ENCODE peak calls at places on chromosomes 3 and 15, in six cellular contexts. One of them, this sample, is unnamed.

GRCh38 chr3:30970183-30970582 is 75.7 kb upstream of the GADL1 start:
- DNase-seq in astrocyte of the spinal cord: no peak
- DNase-seq in activated CD8-positive, alpha-beta memory T cell treated with anti-CD3 and anti-CD28 coated beads for 1 hour: no peak
- DNase-seq in transverse colon: no peak
- DNase-seq in Kasumi-1: peak
- DNase-seq in endodermal cell: no peak
- DNase-seq in this sample: no peak

GRCh38 chr3:98525494-98525893 is 2.8 kb upstream of the CLDND1 start:
- DNase-seq in astrocyte of the spinal cord: no peak
- DNase-seq in activated CD8-positive, alpha-beta memory T cell treated with anti-CD3 and anti-CD28 coated beads for 1 hour: no peak
- DNase-seq in transverse colon: no peak
- DNase-seq in Kasumi-1: no peak
- DNase-seq in endodermal cell: no peak
- DNase-seq in this sample: no peak

GRCh38 chr3:16290007-16290826 is 25.2 kb downstream of the OXNAD1 start:
- DNase-seq in astrocyte of the spinal cord: peak
- DNase-seq in activated CD8-positive, alpha-beta memory T cell treated with anti-CD3 and anti-CD28 coated beads for 1 hour: peak
- DNase-seq in transverse colon: peak
- DNase-seq in Kasumi-1: peak
- DNase-seq in endodermal cell: peak
- DNase-seq in this sample: peak

GRCh38 chr3:127672429-127673190 is at the start of gene ABTB1:
- DNase-seq in astrocyte of the spinal cord: peak
- DNase-seq in activated CD8-positive, alpha-beta memory T cell treated with anti-CD3 and anti-CD28 coated beads for 1 hour: peak
- DNase-seq in transverse colon: peak
- DNase-seq in Kasumi-1: peak
- DNase-seq in endodermal cell: peak
- DNase-seq in this sample: peak

GRCh38 chr3:128579927-128580326 is 70.7 kb downstream of the RPN1 start:
- DNase-seq in astrocyte of the spinal cord: no peak
- DNase-seq in activated CD8-positive, alpha-beta memory T cell treated with anti-CD3 and anti-CD28 coated beads for 1 hour: no peak
- DNase-seq in transverse colon: no peak
- DNase-seq in Kasumi-1: no peak
- DNase-seq in endodermal cell: no peak
- DNase-seq in this sample: no peak

GRCh38 chr15:101504866-101505609 is 15.5 kb upstream of the PCSK6 start:
- DNase-seq in astrocyte of the spinal cord: no peak
- DNase-seq in activated CD8-positive, alpha-beta memory T cell treated with anti-CD3 and anti-CD28 coated beads for 1 hour: no peak
- DNase-seq in transverse colon: no peak
- DNase-seq in Kasumi-1: no peak
- DNase-seq in endodermal cell: no peak
- DNase-seq in this sample: no peak

GRCh38 chr3:136141891-136142290 is 54.2 kb downstream of the MSL2 start:
- DNase-seq in astrocyte of the spinal cord: peak
- DNase-seq in activated CD8-positive, alpha-beta memory T cell treated with anti-CD3 and anti-CD28 coated beads for 1 hour: no peak
- DNase-seq in transverse colon: no peak
- DNase-seq in Kasumi-1: no peak
- DNase-seq in endodermal cell: no peak
- DNase-seq in this sample: no peak

GRCh38 chr3:131007782-131008181 is 18.8 kb downstream of the ASTE1 start:
- DNase-seq in astrocyte of the spinal cord: no peak
- DNase-seq in activated CD8-positive, alpha-beta memory T cell treated with anti-CD3 and anti-CD28 coated beads for 1 hour: no peak
- DNase-seq in transverse colon: no peak
- DNase-seq in Kasumi-1: no peak
- DNase-seq in endodermal cell: no peak
- DNase-seq in this sample: no peak

GRCh38 chr3:25257026-25257425 is 171.0 kb upstream of the RARB start:
- DNase-seq in astrocyte of the spinal cord: peak
- DNase-seq in activated CD8-positive, alpha-beta memory T cell treated with anti-CD3 and anti-CD28 coated beads for 1 hour: no peak
- DNase-seq in transverse colon: no peak
- DNase-seq in Kasumi-1: no peak
- DNase-seq in endodermal cell: no peak
- DNase-seq in this sample: no peak

GRCh38 chr3:152976232-152976631 is 141.3 kb downstream of the P2RY1 start:
- DNase-seq in astrocyte of the spinal cord: no peak
- DNase-seq in activated CD8-positive, alpha-beta memory T cell treated with anti-CD3 and anti-CD28 coated beads for 1 hour: no peak
- DNase-seq in transverse colon: no peak
- DNase-seq in Kasumi-1: no peak
- DNase-seq in endodermal cell: no peak
- DNase-seq in this sample: no peak

GRCh38 chr3:25589104-25589782 is 75.5 kb downstream of the TOP2B start:
- DNase-seq in astrocyte of the spinal cord: peak
- DNase-seq in activated CD8-positive, alpha-beta memory T cell treated with anti-CD3 and anti-CD28 coated beads for 1 hour: no peak
- DNase-seq in transverse colon: no peak
- DNase-seq in Kasumi-1: no peak
- DNase-seq in endodermal cell: no peak
- DNase-seq in this sample: no peak

GRCh38 chr15:100995471-100996430 is 76.6 kb downstream of the LRRK1 start:
- DNase-seq in astrocyte of the spinal cord: peak
- DNase-seq in activated CD8-positive, alpha-beta memory T cell treated with anti-CD3 and anti-CD28 coated beads for 1 hour: no peak
- DNase-seq in transverse colon: no peak
- DNase-seq in Kasumi-1: no peak
- DNase-seq in endodermal cell: no peak
- DNase-seq in this sample: no peak

GRCh38 chr15:88509321-88509720 is 37.2 kb downstream of the DET1 start:
- DNase-seq in astrocyte of the spinal cord: no peak
- DNase-seq in activated CD8-positive, alpha-beta memory T cell treated with anti-CD3 and anti-CD28 coated beads for 1 hour: no peak
- DNase-seq in transverse colon: no peak
- DNase-seq in Kasumi-1: no peak
- DNase-seq in endodermal cell: no peak
- DNase-seq in this sample: no peak

This sample was measured in stomach.